ENCODE peak calls at places on chromosome 1, in four cellular contexts. Y, J, L and S are unnamed samples.

GRCh38 chr1:54971317-54971791 is 9.1 kb upstream of the TMEM61 start:
- DNase-seq in L (no peak), J (peak), Y (no peak), S (no peak)

GRCh38 chr1:200896571-200897187 is 2.0 kb downstream of the INAVA start:
- DNase-seq in Y (no peak), L (no peak), J (peak), S (no peak)

GRCh38 chr1:194723067-194723466 is 1536.7 kb upstream of the B3GALT2 start:
- DNase-seq in L (no peak), Y (no peak), J (no peak), S (no peak)

GRCh38 chr1:161994153-161994814 is 29.4 kb downstream of the OLFML2B start:
- DNase-seq in Y (no peak), J (peak), L (no peak), S (no peak)

GRCh38 chr1:7300893-7301292 is 470.2 kb upstream of the VAMP3 start:
- DNase-seq in J (peak), L (no peak), Y (no peak), S (no peak)

GRCh38 chr1:203091761-203092330 is 6.0 kb upstream of the MYOG start:
- DNase-seq in Y (no peak), L (no peak), J (no peak), S (no peak)

GRCh38 chr1:94063379-94063778 is 57.6 kb downstream of the ABCA4 start:
- DNase-seq in Y (no peak), L (no peak), J (peak), S (peak)

GRCh38 chr1:61968869-61969268 is 225.8 kb upstream of the L1TD1 start:
- DNase-seq in J (no peak), L (no peak), Y (no peak), S (no peak)

GRCh38 chr1:202964755-202965440 is 2.2 kb downstream of the CYB5R1 start:
- DNase-seq in Y (no peak), J (peak), L (no peak), S (no peak)

GRCh38 chr1:41678141-41678878 is 193.8 kb upstream of the EDN2 start:
- DNase-seq in J (peak), L (no peak), Y (no peak), S (no peak)

GRCh38 chr1:25675729-25676476 is 59.3 kb downstream of the MAN1C1 start:
- DNase-seq in L (no peak), J (no peak), Y (peak), S (no peak)

GRCh38 chr1:11847667-11848445 is at the start of gene NPPA:
- DNase-seq in Y (no peak), J (peak), L (no peak), S (no peak)

GRCh38 chr1:118979754-118980270 is 8.3 kb downstream of the TBX15 start:
- DNase-seq in Y (no peak), J (no peak), L (no peak), S (no peak)

GRCh38 chr1:16920951-16921350 is 780 bp upstream of the CROCC start:
- DNase-seq in J (no peak), L (no peak), Y (no peak), S (no peak)

GRCh38 chr1:16913866-16914662 is 7.7 kb upstream of the CROCC start:
- DNase-seq in L (peak), Y (peak), J (peak), S (peak)

GRCh38 chr1:16913616-16913865 is 8.2 kb upstream of the CROCC start:
- DNase-seq in L (no peak), Y (peak), J (no peak), S (no peak)

GRCh38 chr1:16918371-16918770 is 3.4 kb upstream of the CROCC start:
- DNase-seq in L (no peak), J (no peak), Y (no peak), S (no peak)

GRCh38 chr1:16915627-16915973 is 6.1 kb upstream of the CROCC start:
- DNase-seq in J (peak), Y (no peak), L (no peak), S (no peak)
- TF ChIP-seq CTCF in J (peak), Y (no peak), L (no peak), S (peak)

DNA sequence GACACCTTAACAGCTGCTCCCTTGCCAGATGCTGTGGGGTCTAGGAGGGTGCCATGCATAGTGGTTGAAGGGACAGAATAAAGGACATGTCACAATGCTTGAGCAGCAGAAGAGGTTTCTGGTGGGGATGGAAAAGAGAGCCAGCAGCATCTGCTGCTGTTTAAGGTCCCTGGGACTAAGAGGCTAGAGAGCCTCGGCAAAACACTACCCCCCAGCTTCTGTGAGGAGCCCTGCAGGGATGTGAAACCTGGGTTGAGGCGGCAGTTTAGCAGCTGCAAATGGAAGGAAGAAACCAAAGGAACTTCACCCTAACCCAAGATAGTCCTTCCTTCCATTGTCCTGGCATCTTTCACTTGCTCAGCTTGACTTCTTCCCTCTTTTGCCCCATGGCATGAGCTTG is 39.4 kb downstream of the PLXNA2 start:
- DNase-seq in Y (no peak), J (no peak), L (no peak), S (no peak)
- TF ChIP-seq CTCF in Y (no peak), J (no peak), L (peak), S (no peak)

DNA sequence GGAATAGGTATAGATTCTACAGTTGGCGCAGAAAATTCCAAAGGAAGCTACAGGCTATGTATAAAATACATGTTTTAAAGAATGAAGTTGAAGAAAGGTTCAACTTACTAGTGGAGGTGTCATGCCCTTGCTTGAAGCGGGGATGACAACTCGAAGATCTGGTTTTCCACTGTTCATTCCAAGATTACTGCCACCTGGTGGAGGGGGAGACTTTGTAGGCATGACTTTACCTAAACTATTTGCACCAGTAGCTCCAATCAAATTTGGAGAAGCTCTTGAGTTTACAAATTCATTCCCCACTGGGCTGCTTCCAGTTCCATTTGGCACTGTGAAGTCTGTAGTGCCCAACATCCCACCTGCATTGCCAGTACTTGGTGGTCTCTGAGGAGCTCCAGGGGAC is 81.7 kb downstream of the AXDND1 start:
- DNase-seq in Y (no peak), J (peak), L (no peak), S (no peak)
- TF ChIP-seq CTCF in Y (peak), J (no peak), L (peak), S (peak)

GRCh38 chr1:221637641-221638041 is 104.2 kb downstream of the DUSP10 start:
- DNase-seq in J (peak), L (no peak), Y (no peak), S (no peak)
- TF ChIP-seq CTCF in J (no peak), L (no peak), Y (no peak), S (no peak)

GRCh38 chr1:192580351-192580962 is 4.9 kb downstream of the RGS1 start:
- DNase-seq in L (no peak), Y (no peak), J (peak), S (no peak)
- TF ChIP-seq CTCF in L (peak), Y (peak), J (peak), S (peak)